ENCODE peak calls at places on chromosomes 1 and 21, in ten cellular contexts. T is fibroblast of mammary gland, S is ovary, F is nephron progenitor cell, H is GM10248, Q is GM12865, B is mucosa of descending colon, K is retinal pigment epithelial cell, U is AG10803, J is RWPE1. L is an unnamed sample.
A peak's percentile ranks its signal among the peaks of the same experiment; 100 is the strongest.

GRCh38 chr1:206029484-206029883 is 5.8 kb upstream of the CTSE start:
- DNase-seq in U (peak; percentile 40), K (no peak), H (no peak), B (no peak), J (no peak), S (peak; percentile 69), F (no peak), T (peak; percentile 71), Q (no peak), L (no peak)

GRCh38 chr1:53043271-53043670 is 18.7 kb upstream of the PODN start:
- DNase-seq in J (no peak), H (no peak), K (no peak), U (peak; percentile 92), S (no peak), B (no peak), T (peak; percentile 83), F (no peak), Q (no peak), L (no peak)

GRCh38 chr21:42375141-42375905 is 9.0 kb upstream of the TFF1 start:
- DNase-seq in J (no peak), H (no peak), S (no peak), F (peak; percentile 36), Q (no peak), U (no peak), K (no peak), B (peak; percentile 77), T (no peak), L (peak; percentile 79)

GRCh38 chr21:41933259-41934079 is 20.3 kb downstream of the C2CD2 start:
- DNase-seq in K (no peak), H (no peak), B (no peak), T (peak; percentile 56), S (no peak), F (no peak), U (peak; percentile 68), J (peak; percentile 69), Q (no peak), L (no peak)

GRCh38 chr1:231918239-231919015 is 291.8 kb downstream of the DISC1 start:
- DNase-seq in T (no peak), F (no peak), J (no peak), K (no peak), S (no peak), B (no peak), U (peak; percentile 43), Q (peak; percentile 41), H (no peak), L (no peak)

GRCh38 chr1:89905391-89906058 is 84.7 kb downstream of the LRRC8D start:
- DNase-seq in F (no peak), U (no peak), S (no peak), H (no peak), J (no peak), Q (no peak), B (no peak), K (no peak), T (peak; percentile 41), L (no peak)

GRCh38 chr1:81799939-81800740 is 594 bp upstream of the ADGRL2 start:
- DNase-seq in B (peak; percentile 33), J (peak; percentile 19), K (no peak), F (peak; percentile 70), S (peak; percentile 76), Q (no peak), H (peak; percentile 13), T (peak; percentile 73), U (peak; percentile 48), L (no peak)

GRCh38 chr21:44079846-44080245 is 27.4 kb upstream of the PWP2 start:
- DNase-seq in T (no peak), U (no peak), K (no peak), B (no peak), F (no peak), H (no peak), Q (no peak), J (no peak), S (no peak), L (peak; percentile 43)

GRCh38 chr1:145751491-145752021 is 32.3 kb downstream of the CD160 start:
- DNase-seq in B (no peak), J (peak; percentile 19), H (no peak), T (peak; percentile 98), U (peak; percentile 99), Q (no peak), S (no peak), F (no peak), K (peak; percentile 27), L (no peak)

GRCh38 chr1:223462047-223462446 is 68.8 kb downstream of the CCDC185 start:
- DNase-seq in S (no peak), U (no peak), K (no peak), H (no peak), B (no peak), J (no peak), T (no peak), F (no peak), Q (no peak), L (no peak)

GRCh38 chr1:229781453-229781852 is 155.4 kb downstream of the URB2 start:
- DNase-seq in S (no peak), Q (peak; percentile 4), F (no peak), J (no peak), U (no peak), K (no peak), H (no peak), B (peak; percentile 69), T (no peak), L (no peak)

GRCh38 chr1:93446837-93447451 is 974 bp upstream of the FNBP1L start:
- DNase-seq in F (no peak), B (peak; percentile 60), J (peak; percentile 76), U (no peak), H (no peak), S (no peak), T (peak; percentile 13), Q (no peak), K (no peak), L (no peak)

GRCh38 chr1:95263400-95263799 is 29.4 kb downstream of the RWDD3 start:
- DNase-seq in S (no peak), Q (no peak), U (no peak), T (no peak), B (no peak), K (no peak), H (no peak), J (no peak), F (no peak), L (no peak)

GRCh38 chr1:235079443-235079967 is 49.1 kb downstream of the TOMM20 start:
- DNase-seq in B (peak; percentile 90), J (peak; percentile 94), K (no peak), F (no peak), S (peak; percentile 41), Q (peak; percentile 85), U (no peak), T (peak; percentile 67), H (peak; percentile 59), L (no peak)

GRCh38 chr1:229204863-229205777 is 65.8 kb upstream of the RAB4A start:
- DNase-seq in S (no peak), F (no peak), Q (no peak), J (no peak), H (no peak), U (peak; percentile 94), K (no peak), T (peak; percentile 96), B (no peak), L (no peak)

GRCh38 chr1:41917835-41918449 is 780 bp downstream of the HIVEP3 start:
- DNase-seq in F (peak; percentile 80), J (peak; percentile 32), S (no peak), T (no peak), B (peak; percentile 62), K (no peak), Q (peak; percentile 25), U (peak; percentile 26), H (peak; percentile 35), L (no peak)

GRCh38 chr1:201220388-201220715 is 29.7 kb downstream of the IGFN1 start:
- DNase-seq in S (no peak), F (no peak), Q (no peak), U (no peak), J (no peak), H (no peak), K (no peak), B (no peak), T (no peak), L (no peak)

GRCh38 chr1:236748471-236748870 is 46.6 kb upstream of the MTR start:
- DNase-seq in K (no peak), H (no peak), Q (no peak), T (no peak), S (no peak), B (no peak), U (no peak), J (no peak), F (no peak), L (no peak)
- TF ChIP-seq CTCF in K (no peak), H (no peak), Q (peak; percentile 18), T (peak; percentile 21), S (no peak), B (no peak), U (peak; percentile 12), J (no peak), F (no peak), L (peak; percentile 40)

GRCh38 chr1:26787706-26788514 is at the start of gene PIGV:
- DNase-seq in B (peak; percentile 93), Q (peak; percentile 91), T (peak; percentile 76), S (peak; percentile 90), J (peak; percentile 92), K (no peak), U (peak; percentile 80), F (peak; percentile 92), H (peak; percentile 93), L (peak; percentile 96)
- TF ChIP-seq CTCF in B (no peak), Q (no peak), T (no peak), S (peak; percentile 51), J (no peak), K (no peak), U (peak; percentile 4), F (no peak), H (no peak), L (peak; percentile 20)

GRCh38 chr1:56755911-56756310 is 63.3 kb downstream of the FYB2 start:
- DNase-seq in K (no peak), B (no peak), J (no peak), Q (no peak), H (no peak), F (no peak), U (no peak), S (no peak), T (no peak), L (no peak)

GRCh38 chr1:56754713-56755505 is 64.3 kb downstream of the FYB2 start:
- DNase-seq in U (no peak), K (no peak), S (no peak), T (no peak), Q (no peak), J (no peak), H (no peak), B (no peak), F (no peak), L (no peak)

DNA sequence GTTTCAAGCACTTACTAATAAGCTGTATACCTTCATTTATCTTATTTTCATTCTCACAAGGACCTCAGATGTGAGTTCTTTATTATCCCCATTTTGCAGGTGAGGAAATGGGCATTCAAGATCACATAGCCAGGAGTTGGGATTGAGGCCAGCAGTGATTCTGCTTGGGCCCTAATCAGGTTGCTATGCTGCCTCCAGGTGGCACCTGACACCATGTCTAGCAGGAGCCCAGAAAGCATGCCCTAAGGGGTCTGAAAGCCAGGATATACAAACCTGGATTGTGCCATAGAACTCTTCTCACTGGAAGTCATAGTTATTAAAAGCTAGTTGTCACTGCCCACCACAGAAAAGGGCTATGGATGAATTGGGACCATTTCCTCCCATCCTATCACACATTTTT is 61.1 kb downstream of the FYB2 start:
- DNase-seq in U (no peak), J (peak; percentile 23), Q (peak; percentile 14), K (no peak), H (no peak), S (no peak), F (peak; percentile 4), B (peak; percentile 40), T (no peak), L (no peak)
- TF ChIP-seq CTCF in U (no peak), J (no peak), Q (peak; percentile 7), K (peak; percentile 45), H (no peak), S (no peak), F (no peak), B (no peak), T (peak; percentile 1), L (no peak)

GRCh38 chr1:39136635-39137034 is 67.9 kb upstream of the MACF1 start:
- DNase-seq in F (no peak), T (no peak), Q (no peak), H (no peak), B (no peak), K (no peak), J (no peak), U (no peak), S (no peak), L (no peak)
- TF ChIP-seq CTCF in F (no peak), T (no peak), Q (no peak), H (no peak), B (no peak), K (peak; percentile 18), J (no peak), U (no peak), S (no peak), L (peak; percentile 74)